ENCODE peak calls at places on chromosomes 7 and 10, in four cellular contexts. F is AG04450, B is A549, X is right lobe of liver. N is an unnamed sample.

GRCh38 chr10:86264481-86265231 is 101.9 kb downstream of the GRID1 start:
- DNase-seq in F (no peak), B (no peak), X (no peak), N (no peak)

GRCh38 chr7:30285067-30285530 is 702 bp downstream of the ZNRF2 start:
- DNase-seq in F (no peak), B (no peak), X (no peak), N (peak; percentile 70)

GRCh38 chr7:105800442-105800841 is 76.0 kb downstream of the ATXN7L1 start:
- DNase-seq in F (no peak), B (no peak), X (no peak), N (no peak)

GRCh38 chr7:128812514-128813168 is 17.6 kb upstream of the FLNC start:
- DNase-seq in F (no peak), B (no peak), X (no peak), N (no peak)

GRCh38 chr7:106858618-106859532 is 6.2 kb upstream of the PIK3CG start:
- DNase-seq in F (no peak), B (no peak), X (peak; percentile 38), N (no peak)

GRCh38 chr7:46450871-46451270 is 529.8 kb upstream of the IGFBP3 start:
- DNase-seq in F (no peak), B (no peak), X (no peak), N (no peak)

GRCh38 chr7:136677456-136678365 is 190.7 kb upstream of the CHRM2 start:
- DNase-seq in F (no peak), B (no peak), X (no peak), N (no peak)

GRCh38 chr7:143979999-143980398 is 20.1 kb upstream of the OR6B1 start:
- DNase-seq in F (no peak), B (no peak), X (no peak), N (no peak)

GRCh38 chr7:122337011-122337410 is 32.5 kb upstream of the FEZF1 start:
- DNase-seq in F (no peak), B (no peak), X (no peak), N (no peak)

GRCh38 chr7:72405389-72405788 is 6.7 kb downstream of the CALN1 start:
- DNase-seq in F (no peak), B (no peak), X (peak; percentile 24), N (no peak)

GRCh38 chr7:37040330-37040729 is 316.0 kb upstream of the AOAH start:
- DNase-seq in F (peak; percentile 27), B (no peak), X (no peak), N (no peak)

GRCh38 chr7:31488562-31489203 is 25.2 kb upstream of the ITPRID1 start:
- DNase-seq in F (no peak), B (peak; percentile 69), X (peak; percentile 59), N (no peak)

GRCh38 chr7:79091661-79092060 is 361.8 kb downstream of the MAGI2 start:
- DNase-seq in F (no peak), B (no peak), X (no peak), N (no peak)

GRCh38 chr7:105934577-105935185 is 28.4 kb upstream of the CDHR3 start:
- DNase-seq in F (no peak), B (no peak), X (no peak), N (no peak)

GRCh38 chr10:2121944-2122343 is 384.6 kb upstream of the ADARB2 start:
- DNase-seq in F (no peak), B (no peak), X (no peak), N (no peak)

GRCh38 chr7:79461660-79462059 is 8.2 kb upstream of the MAGI2 start:
- DNase-seq in F (peak; percentile 33), B (peak; percentile 45), X (no peak), N (no peak)

GRCh38 chr10:61901829-61902447 is 439 bp downstream of the ARID5B start:
- DNase-seq in F (no peak), B (peak; percentile 51), X (no peak), N (no peak)

GRCh38 chr10:111705026-111705425 is 478.5 kb downstream of the GPAM start:
- DNase-seq in F (no peak), B (no peak), X (no peak), N (no peak)

GRCh38 chr10:21084700-21085099 is 187.6 kb upstream of the NEBL start:
- DNase-seq in F (no peak), B (no peak), X (no peak), N (no peak)

GRCh38 chr10:13268841-13269240 is 31.0 kb downstream of the PHYH start:
- DNase-seq in F (no peak), B (no peak), X (no peak), N (no peak)

GRCh38 chr7:45596665-45597095 is 22.5 kb downstream of the ADCY1 start:
- DNase-seq in F (no peak), B (no peak), X (no peak), N (no peak)

GRCh38 chr7:156327474-156327873 is 313.1 kb upstream of the RNF32 start:
- DNase-seq in F (no peak), B (no peak), X (no peak), N (no peak)

GRCh38 chr7:36652431-36652830 is 71.9 kb downstream of the AOAH start:
- DNase-seq in F (no peak), B (no peak), X (no peak), N (no peak)

GRCh38 chr7:148620749-148621372 is 30.3 kb downstream of the C7orf33 start:
- DNase-seq in F (no peak), B (peak; percentile 12), X (peak; percentile 64), N (no peak)

GRCh38 chr7:111014074-111014473 is 76.9 kb upstream of the LRRN3 start:
- DNase-seq in F (no peak), B (no peak), X (peak; percentile 31), N (no peak)

GRCh38 chr7:5758753-5759330 is 22.6 kb downstream of the RNF216 start:
- DNase-seq in F (no peak), B (no peak), X (no peak), N (no peak)

GRCh38 chr10:133248334-133248715 is 10.7 kb downstream of the VENTX start:
- DNase-seq in F (no peak), B (no peak), X (no peak), N (no peak)

GRCh38 chr10:46226232-46226631 is 60.6 kb upstream of the ANTXRL start:
- DNase-seq in F (no peak), B (no peak), X (no peak), N (peak; percentile 8)

GRCh38 chr7:158244873-158245723 is 342.5 kb downstream of the PTPRN2 start:
- DNase-seq in F (no peak), B (no peak), X (no peak), N (no peak)

GRCh38 chr10:62354941-62355340 is 19.2 kb upstream of the ZNF365 start:
- DNase-seq in F (no peak), B (no peak), X (no peak), N (no peak)

GRCh38 chr10:105650311-105650710 is 1009.2 kb downstream of the SORCS3 start:
- DNase-seq in F (no peak), B (no peak), X (no peak), N (no peak)

GRCh38 chr7:27802977-27803376 is 63.0 kb downstream of the TAX1BP1 start:
- DNase-seq in F (no peak), B (no peak), X (no peak), N (no peak)

GRCh38 chr7:85041599-85042216 is 145.1 kb downstream of the SEMA3D start:
- DNase-seq in F (peak; percentile 37), B (peak; percentile 17), X (peak; percentile 52), N (no peak)

GRCh38 chr7:14962778-14963177 is 60.2 kb upstream of the DGKB start:
- DNase-seq in F (no peak), B (no peak), X (no peak), N (no peak)

GRCh38 chr7:106781007-106781406 is 84.1 kb upstream of the PIK3CG start:
- DNase-seq in F (no peak), B (no peak), X (no peak), N (no peak)

GRCh38 chr7:156504687-156505545 is 135.7 kb upstream of the RNF32 start:
- DNase-seq in F (no peak), B (no peak), X (no peak), N (no peak)

GRCh38 chr7:76356823-76357222 is 2.0 kb downstream of the YWHAG start:
- DNase-seq in F (no peak), B (no peak), X (no peak), N (no peak)
- H3K4me3 ChIP-seq in F (peak overlapping the region; percentile 89), B (peak overlapping the region; percentile 96), X (peak overlapping the region; percentile 90), N (no peak overlapping the region)

GRCh38 chr10:33116293-33116697 is 158.3 kb upstream of the ITGB1 start:
- DNase-seq in F (no peak), B (no peak), X (no peak), N (peak; percentile 42)
- TF ChIP-seq CTCF in F (peak; percentile 63), B (peak; percentile 64), X (peak; percentile 47), N (peak; percentile 42)

DNA sequence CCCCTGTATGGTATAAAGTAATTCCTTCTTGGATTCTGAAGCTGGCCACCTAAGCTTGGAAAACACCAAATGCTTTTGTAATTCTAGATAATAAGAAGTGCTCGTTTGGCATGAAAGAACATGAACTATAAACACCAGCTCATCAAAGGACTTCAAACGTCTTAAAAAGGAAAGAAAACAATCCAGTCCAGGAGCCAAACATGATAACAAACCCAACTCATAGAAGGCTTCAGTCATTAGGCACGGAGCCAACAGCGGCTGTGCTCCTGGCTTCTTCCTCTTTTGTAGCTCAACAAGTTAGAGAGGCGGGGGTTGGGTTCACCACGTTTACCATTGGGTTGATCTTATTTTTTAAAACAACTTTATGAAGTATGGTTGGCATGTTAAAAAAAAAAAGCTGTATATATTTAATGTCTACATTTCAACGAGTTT is 56.4 kb upstream of the ECHDC3 start:
- DNase-seq in F (no peak), B (no peak), X (peak; percentile 59), N (peak; percentile 27)
- H3K4me3 ChIP-seq in F (peak overlapping the region; percentile 7), B (no peak overlapping the region), X (no peak overlapping the region), N (peak overlapping the region; percentile 16)

GRCh38 chr7:55180821-55181542 is 162.2 kb downstream of the EGFR start:
- DNase-seq in F (no peak), B (no peak), X (peak; percentile 88), N (no peak)
- TF ChIP-seq CTCF in F (no peak), B (no peak), X (peak; percentile 16), N (no peak)

GRCh38 chr10:29805134-29805691 is 170.4 kb upstream of the SVIL start:
- DNase-seq in F (no peak), B (no peak), X (peak; percentile 36), N (no peak)
- H3K4me3 ChIP-seq in F (no peak overlapping the region), B (no peak overlapping the region), X (no peak overlapping the region), N (no peak overlapping the region)

GRCh38 chr7:26284995-26285632 is 6.5 kb upstream of the SNX10 start:
- DNase-seq in F (no peak), B (no peak), X (no peak), N (no peak)
- TF ChIP-seq CTCF in F (peak; percentile 7), B (no peak), X (no peak), N (peak; percentile 38)

DNA sequence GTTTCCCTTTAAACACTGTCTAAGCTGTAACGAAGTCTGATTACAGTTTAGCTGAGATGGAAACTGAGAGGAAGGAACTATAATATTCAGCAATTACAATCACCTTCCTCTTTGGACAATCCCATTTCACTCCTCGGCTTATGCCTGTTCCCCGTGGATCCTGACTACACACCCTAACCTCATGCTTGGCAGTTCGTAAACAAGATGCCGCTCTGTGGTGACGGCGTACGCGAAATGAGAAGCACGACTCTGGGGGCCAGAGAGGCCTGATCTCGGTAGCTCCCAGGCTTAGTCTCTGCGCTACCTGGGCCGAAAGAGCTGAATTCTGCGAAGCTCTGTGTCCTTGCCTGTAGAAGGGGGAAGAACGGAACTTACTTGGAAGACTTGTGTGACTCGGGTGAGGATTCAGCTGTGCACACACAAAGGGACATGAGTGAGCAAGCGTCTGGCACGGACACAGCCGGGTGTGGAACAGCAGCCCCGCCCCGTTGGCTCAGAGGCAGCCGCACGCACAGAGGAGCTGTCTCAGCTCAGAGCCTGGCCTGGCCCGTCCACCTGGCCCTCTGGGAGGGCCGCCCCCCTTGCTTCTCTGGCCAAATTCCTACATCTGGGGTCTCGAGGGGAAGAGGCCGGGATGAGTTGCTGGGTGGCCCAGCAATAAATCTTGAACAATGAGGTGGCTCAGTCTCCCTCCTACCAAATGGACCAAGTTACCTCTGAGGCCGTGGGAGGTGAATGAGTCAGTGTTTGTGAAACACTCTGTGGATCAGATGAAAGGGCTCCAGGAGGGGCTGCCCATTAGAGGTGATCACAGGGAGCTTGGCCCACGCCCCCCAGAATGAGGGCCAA is 83.9 kb downstream of the PDGFA start:
- DNase-seq in F (no peak), B (peak; percentile 61), X (no peak), N (no peak)
- H3K4me3 ChIP-seq in F (no peak overlapping the region), B (no peak overlapping the region), X (no peak overlapping the region), N (no peak overlapping the region)

N was measured in CD8-positive, alpha-beta T cell.